ENCODE peak calls at places on chromosomes 4 and X, in five cellular contexts. I is PC-3, B is astrocyte of the hippocampus, Z is DMS79 treated with DMSO at 0.1 percent for 48 hours, L is Caki2. G is an unnamed sample.

GRCh38 chrX:130975947-130976346 is 72.9 kb upstream of the ENOX2 start:
- DNase-seq in I (peak; percentile 79), B (peak; percentile 65), L (peak; percentile 18), Z (peak; percentile 11), G (peak; percentile 2)

GRCh38 chrX:683572-683971 is 53.0 kb downstream of the SHOX start:
- DNase-seq in L (no peak), Z (no peak), B (no peak), I (no peak), G (no peak)

GRCh38 chr4:14096406-14096965 is 469.0 kb upstream of the BOD1L1 start:
- DNase-seq in I (no peak), Z (no peak), L (no peak), B (peak; percentile 13), G (no peak)

GRCh38 chr4:84028340-84028739 is 470.8 kb downstream of the NKX6-1 start:
- DNase-seq in I (no peak), L (no peak), B (no peak), Z (no peak), G (no peak)

GRCh38 chr4:1244978-1245471 is 3.9 kb downstream of the CTBP1 start:
- DNase-seq in B (no peak), Z (no peak), L (no peak), I (no peak), G (no peak)

GRCh38 chr4:37976991-37977470 is 16.8 kb downstream of the PTTG2 start:
- DNase-seq in L (peak; percentile 62), Z (no peak), I (peak; percentile 53), B (peak; percentile 90), G (peak; percentile 80)

GRCh38 chr4:8601086-8601485 is 8.5 kb downstream of the CPZ start:
- DNase-seq in L (no peak), B (no peak), I (no peak), Z (no peak), G (no peak)

GRCh38 chrX:122586831-122587230 is 597.2 kb upstream of the GRIA3 start:
- DNase-seq in I (no peak), B (peak; percentile 39), L (no peak), Z (no peak), G (no peak)

GRCh38 chr4:72280252-72280651 is 248.5 kb downstream of the NPFFR2 start:
- DNase-seq in Z (no peak), L (no peak), I (no peak), B (no peak), G (no peak)